ENCODE peak calls at places on chromosomes 3 and 15, in ten cellular contexts. H is stomach; V is CD4-positive, alpha-beta T cell; P is H9; N is neuronal stem cell; K is IMR-90; O is H1; Y is RWPE1; A is A549; E is effector memory CD4-positive, alpha-beta T cell. R is an unnamed sample.

GRCh38 chr15:34708422-34708821 is 46.4 kb downstream of the GJD2 start:
- DNase-seq in N (peak), V (no peak), K (peak), H (no peak), E (no peak), A (peak), Y (peak), O (no peak), P (peak), R (no peak)

GRCh38 chr15:99736702-99737101 is 3.5 kb upstream of the LYSMD4 start:
- DNase-seq in Y (no peak), V (no peak), K (no peak), N (no peak), P (no peak), H (no peak), E (no peak), O (no peak), A (no peak), R (no peak)

GRCh38 chr15:74340139-74340538 is 27.3 kb downstream of the CYP11A1 start:
- DNase-seq in Y (peak), P (no peak), O (no peak), V (no peak), A (no peak), N (no peak), K (no peak), H (no peak), E (no peak), R (no peak)

GRCh38 chr3:100245932-100246331 is 14.9 kb upstream of the TBC1D23 start:
- DNase-seq in V (no peak), O (no peak), Y (no peak), A (no peak), P (no peak), E (no peak), H (no peak), K (peak), N (no peak), R (no peak)

GRCh38 chr3:159987291-159987711 is 1.3 kb upstream of the IL12A start:
- DNase-seq in E (no peak), N (no peak), O (no peak), P (no peak), Y (no peak), K (peak), H (no peak), V (no peak), A (peak), R (no peak)

GRCh38 chr3:195692781-195693427 is 27.9 kb upstream of the MUC20 start:
- DNase-seq in K (peak), E (no peak), O (no peak), A (no peak), Y (no peak), P (peak), N (no peak), V (no peak), H (no peak), R (no peak)

GRCh38 chr3:174122411-174122810 is 724.9 kb downstream of the NLGN1 start:
- DNase-seq in H (no peak), N (no peak), Y (no peak), P (no peak), V (no peak), E (no peak), A (no peak), K (no peak), O (no peak), R (no peak)

GRCh38 chr15:49145651-49146609 is 9.5 kb downstream of the COPS2 start:
- DNase-seq in K (peak), O (no peak), N (peak), V (no peak), H (no peak), A (peak), Y (peak), P (no peak), E (no peak), R (peak)

GRCh38 chr3:117097356-117097755 is 387.8 kb downstream of the TUSC7 start:
- DNase-seq in H (no peak), E (no peak), V (no peak), Y (no peak), P (no peak), N (no peak), K (peak), A (no peak), O (no peak), R (no peak)

GRCh38 chr3:51083490-51083889 is 301.6 kb upstream of the MANF start:
- DNase-seq in V (no peak), A (no peak), N (no peak), K (no peak), P (no peak), Y (no peak), H (no peak), E (no peak), O (no peak), R (no peak)

GRCh38 chr15:31504462-31504839 is 177.8 kb downstream of the KLF13 start:
- DNase-seq in Y (peak), A (no peak), N (no peak), O (peak), E (no peak), K (no peak), V (no peak), H (no peak), P (peak), R (no peak)

GRCh38 chr15:100595964-100596363 is 6.0 kb downstream of the LINS1 start:
- DNase-seq in A (no peak), P (no peak), O (no peak), V (no peak), Y (no peak), H (no peak), N (no peak), E (no peak), K (no peak), R (no peak)

GRCh38 chr15:76258460-76258859 is 52.8 kb downstream of the ETFA start:
- DNase-seq in Y (no peak), N (no peak), E (no peak), V (no peak), K (no peak), O (no peak), P (no peak), A (no peak), H (no peak), R (no peak)

GRCh38 chr15:84813435-84813834 is 3.7 kb upstream of the ALPK3 start:
- DNase-seq in H (no peak), O (no peak), A (no peak), Y (no peak), V (no peak), K (no peak), P (no peak), E (no peak), N (no peak), R (no peak)

GRCh38 chr3:101849714-101850326 is 506 bp downstream of the NFKBIZ start:
- DNase-seq in P (peak), Y (no peak), A (peak), V (peak), E (peak), O (peak), H (peak), K (no peak), N (peak), R (peak)

GRCh38 chr15:79644091-79644490 is 212.0 kb downstream of the MINAR1 start:
- DNase-seq in P (no peak), O (no peak), A (peak), E (no peak), H (no peak), V (no peak), N (no peak), Y (peak), K (peak), R (peak)

GRCh38 chr3:141380279-141380678 is 12.0 kb downstream of the ZBTB38 start:
- DNase-seq in Y (no peak), O (no peak), E (no peak), V (no peak), H (no peak), P (no peak), N (no peak), A (no peak), K (no peak), R (peak)
- H3K27ac ChIP-seq in Y (no peak), O (no peak), E (no peak), V (no peak), H (no peak), P (no peak), N (no peak), A (peak), K (peak), R (peak)

GRCh38 chr3:28916713-28917499 is 364.0 kb upstream of the RBMS3 start:
- DNase-seq in P (peak), E (no peak), A (peak), V (no peak), Y (peak), H (peak), N (peak), O (peak), K (peak), R (peak)
- H3K27ac ChIP-seq in P (no peak), E (no peak), A (no peak), V (no peak), Y (no peak), H (peak), N (no peak), O (no peak), K (peak), R (no peak)

GRCh38 chr3:107201146-107201545 is 176.1 kb upstream of the CCDC54 start:
- DNase-seq in Y (peak), H (no peak), P (no peak), N (no peak), V (no peak), E (no peak), A (no peak), K (no peak), O (no peak), R (no peak)

GRCh38 chr3:107204121-107204520 is 173.1 kb upstream of the CCDC54 start:
- DNase-seq in A (no peak), H (no peak), K (no peak), E (no peak), N (no peak), O (no peak), Y (no peak), V (no peak), P (no peak), R (no peak)

GRCh38 chr3:107198522-107199271 is 178.5 kb upstream of the CCDC54 start:
- DNase-seq in P (no peak), E (no peak), N (no peak), A (no peak), K (peak), H (no peak), V (no peak), Y (no peak), O (no peak), R (no peak)

GRCh38 chr3:107205354-107205753 is 171.9 kb upstream of the CCDC54 start:
- DNase-seq in K (no peak), N (no peak), O (no peak), V (no peak), Y (no peak), A (no peak), H (no peak), P (no peak), E (no peak), R (no peak)

DNA sequence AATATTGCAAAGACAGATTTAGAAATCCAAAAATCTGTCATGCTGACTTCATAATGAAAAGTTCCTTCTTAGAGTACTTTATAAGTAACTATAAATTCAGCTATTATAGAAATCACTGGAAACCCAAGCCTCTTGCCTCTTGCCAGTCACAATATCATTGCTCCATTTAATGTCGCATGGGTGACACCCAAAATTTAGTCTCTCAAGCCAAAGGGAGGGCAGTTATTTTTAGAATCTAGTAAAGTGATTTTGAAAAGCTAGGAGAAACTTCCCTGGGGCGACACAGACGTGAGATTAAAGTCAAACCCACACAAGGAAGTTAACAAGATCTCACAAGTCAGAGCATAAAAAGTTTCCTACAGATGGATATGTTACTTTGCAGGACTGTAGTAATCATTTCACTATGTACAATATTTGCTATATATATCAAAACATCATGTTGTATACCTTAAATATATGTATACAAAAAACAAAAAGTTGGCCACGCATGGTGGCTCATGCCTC is 177.2 kb upstream of the CCDC54 start:
- DNase-seq in V (no peak), Y (no peak), P (no peak), H (no peak), E (no peak), A (no peak), K (no peak), O (no peak), N (no peak), R (no peak)
- H3K27ac ChIP-seq in V (no peak), Y (no peak), P (no peak), H (no peak), E (no peak), A (no peak), K (no peak), O (no peak), N (no peak), R (no peak)

DNA sequence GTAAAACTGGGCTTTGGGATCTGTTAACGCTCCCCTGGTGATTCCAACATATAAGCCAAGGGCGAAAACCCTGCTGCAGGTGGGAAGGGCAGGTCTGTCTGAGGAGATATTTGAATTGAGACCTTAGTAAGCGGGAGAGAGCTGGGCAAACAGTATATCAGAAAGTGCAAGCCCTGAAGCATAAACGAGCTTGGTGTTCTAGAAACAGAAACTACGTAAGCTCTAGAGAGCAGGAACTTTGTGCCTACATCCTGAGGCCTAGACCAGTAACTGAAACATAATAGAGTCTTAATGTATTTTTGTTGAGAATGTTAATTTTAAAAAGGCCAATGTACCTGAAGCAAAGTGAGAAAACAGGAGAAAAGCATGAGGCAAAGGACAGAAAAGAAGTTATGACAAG is 62.9 kb upstream of the FSIP1 start:
- DNase-seq in E (no peak), H (no peak), P (no peak), Y (no peak), K (no peak), V (no peak), N (no peak), O (no peak), A (no peak), R (no peak)
- H3K27ac ChIP-seq in E (no peak), H (no peak), P (no peak), Y (no peak), K (no peak), V (no peak), N (no peak), O (no peak), A (no peak), R (no peak)

DNA sequence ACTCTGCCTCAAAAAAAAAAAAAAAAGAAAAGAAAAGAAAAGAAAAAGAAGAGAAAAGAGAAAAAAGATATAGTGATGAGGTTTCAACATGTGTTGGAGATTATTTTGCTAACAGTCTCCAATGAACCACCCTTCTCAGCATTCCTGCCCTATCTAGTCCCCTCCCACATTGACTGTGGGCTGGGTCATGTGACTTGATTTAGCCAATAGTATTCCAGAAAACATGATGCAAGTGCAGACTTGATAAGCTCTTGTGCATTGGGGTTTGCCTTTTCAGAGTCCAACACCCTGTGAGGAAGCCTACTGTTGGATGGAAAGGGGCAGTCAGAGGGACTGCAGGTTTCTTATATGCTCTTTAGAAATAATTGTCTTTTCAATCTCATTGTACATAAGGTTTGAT is 37.8 kb upstream of the MED12L start:
- DNase-seq in N (no peak), K (peak), E (no peak), Y (peak), A (peak), V (no peak), O (no peak), H (no peak), P (no peak), R (no peak)
- H3K27ac ChIP-seq in N (no peak), K (no peak), E (no peak), Y (no peak), A (no peak), V (no peak), O (no peak), H (no peak), P (no peak), R (no peak)

GRCh38 chr3:125154110-125154509 is 58.4 kb downstream of the SLC12A8 start:
- DNase-seq in V (no peak), E (no peak), O (no peak), P (no peak), H (no peak), A (no peak), Y (no peak), K (no peak), N (no peak), R (no peak)

GRCh38 chr3:125149462-125149861 is 63.1 kb downstream of the SLC12A8 start:
- DNase-seq in E (no peak), K (no peak), P (no peak), N (no peak), Y (no peak), A (no peak), H (no peak), V (no peak), O (no peak), R (no peak)

GRCh38 chr3:125150525-125151436 is 61.8 kb downstream of the SLC12A8 start:
- DNase-seq in Y (no peak), E (no peak), N (no peak), A (peak), O (peak), H (peak), V (no peak), K (peak), P (peak), R (peak)

GRCh38 chr3:125151437-125151806 is 61.1 kb downstream of the SLC12A8 start:
- DNase-seq in P (no peak), V (no peak), K (no peak), Y (no peak), O (no peak), N (no peak), E (no peak), A (no peak), H (no peak), R (no peak)

DNA sequence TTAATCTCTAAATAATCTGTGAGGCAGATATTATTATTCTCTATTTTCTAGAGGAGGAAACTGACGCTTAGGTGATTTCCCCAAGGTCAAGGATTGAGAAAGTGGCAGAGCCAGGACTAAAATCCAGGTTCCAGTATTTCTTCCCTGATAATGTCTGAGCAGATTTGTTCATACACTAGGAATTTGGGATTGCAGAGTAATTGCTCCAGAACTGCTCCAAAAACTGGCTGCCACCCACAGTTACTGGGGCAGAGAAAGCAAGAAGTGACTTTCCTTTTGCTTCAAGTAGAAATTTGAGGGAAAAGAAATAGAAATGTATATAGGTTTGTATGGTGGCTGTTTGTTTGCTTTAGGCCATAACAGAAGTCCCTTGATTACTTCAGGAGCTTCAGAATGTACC is 60.6 kb downstream of the SLC12A8 start:
- DNase-seq in O (no peak), Y (no peak), P (no peak), E (no peak), K (peak), A (no peak), V (no peak), H (no peak), N (no peak), R (no peak)
- H3K27ac ChIP-seq in O (no peak), Y (no peak), P (no peak), E (no peak), K (no peak), A (no peak), V (no peak), H (no peak), N (no peak), R (no peak)

DNA sequence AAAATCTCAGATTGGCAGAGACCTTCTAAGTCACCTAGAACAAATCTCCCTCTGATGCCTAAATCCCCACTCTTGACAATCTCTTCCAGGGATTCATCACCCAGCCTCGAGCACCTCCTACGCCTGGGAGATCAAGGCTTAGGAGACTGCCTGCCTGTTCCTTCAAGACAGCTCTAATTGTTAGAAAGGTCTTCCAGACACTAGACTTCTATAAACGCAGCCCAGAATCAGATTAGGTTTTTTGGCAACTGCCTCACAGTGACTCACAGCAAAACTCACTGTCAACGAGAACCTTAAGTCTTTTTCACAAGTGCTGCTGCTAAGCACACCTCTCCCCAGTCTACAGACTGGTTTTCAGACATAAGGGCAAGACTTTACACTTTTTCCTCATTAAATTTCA is 23.1 kb downstream of the SRGAP3 start:
- DNase-seq in O (no peak), Y (peak), P (no peak), K (peak), E (no peak), A (no peak), N (no peak), H (no peak), V (no peak), R (no peak)
- H3K27ac ChIP-seq in O (no peak), Y (no peak), P (no peak), K (no peak), E (no peak), A (no peak), N (no peak), H (no peak), V (no peak), R (no peak)

GRCh38 chr3:48503406-48504050 is 446 bp downstream of the SHISA5 start:
- DNase-seq in A (no peak), K (peak), E (no peak), H (peak), N (peak), V (no peak), O (peak), P (peak), Y (no peak), R (no peak)

GRCh38 chr3:48502728-48503168 is 1.2 kb downstream of the SHISA5 start:
- DNase-seq in O (no peak), Y (no peak), V (no peak), E (no peak), K (no peak), A (no peak), H (peak), N (no peak), P (no peak), R (no peak)

GRCh38 chr3:48500656-48501055 is 3.3 kb downstream of the SHISA5 start:
- DNase-seq in Y (no peak), N (no peak), P (no peak), O (peak), A (no peak), K (no peak), H (no peak), V (no peak), E (no peak), R (no peak)

GRCh38 chr3:48501196-48501595 is 2.8 kb downstream of the SHISA5 start:
- DNase-seq in A (no peak), K (no peak), V (no peak), Y (no peak), H (no peak), P (no peak), N (no peak), E (no peak), O (peak), R (no peak)

DNA sequence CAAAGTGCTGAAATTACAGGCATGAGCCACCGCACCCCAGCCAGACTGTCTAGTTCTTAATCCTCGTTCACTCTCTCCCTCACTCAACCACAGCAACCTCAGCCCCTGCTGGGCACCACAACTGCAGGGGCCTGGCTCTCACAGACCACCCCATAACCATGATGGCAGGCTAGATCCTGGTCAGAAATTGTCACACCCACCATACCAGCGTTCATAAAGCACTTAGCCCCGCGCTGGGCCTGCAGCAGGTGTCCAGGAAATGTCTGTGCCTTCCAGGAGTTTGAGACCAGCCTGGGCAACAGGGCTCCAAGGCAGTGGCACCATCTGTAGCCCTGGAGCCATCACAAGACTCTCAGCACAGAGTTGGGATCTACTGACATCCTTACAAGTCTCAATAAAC is 1.9 kb downstream of the SHISA5 start:
- DNase-seq in A (no peak), N (no peak), P (no peak), E (no peak), Y (no peak), V (no peak), H (no peak), K (no peak), O (no peak), R (no peak)
- H3K27ac ChIP-seq in A (no peak), N (no peak), P (no peak), E (no peak), Y (peak), V (no peak), H (no peak), K (no peak), O (no peak), R (no peak)

R was measured in CD4-positive, CD25-positive, alpha-beta regulatory T cell.